ENCODE peak calls at places on chromosomes 3 and 15, in five cellular contexts. One of them, this sample, is unnamed.

GRCh38 chr3:42790714-42791229 is 13.5 kb downstream of the HIGD1A start:
- DNase-seq in fibroblast of pulmonary artery: no peak
- DNase-seq in psoas muscle: no peak
- DNase-seq in stomach: no peak
- DNase-seq in astrocyte of the spinal cord: no peak
- DNase-seq in this sample: no peak

GRCh38 chr3:10198761-10199688 is 34.3 kb downstream of the IRAK2 start:
- DNase-seq in fibroblast of pulmonary artery: peak
- DNase-seq in psoas muscle: no peak
- DNase-seq in stomach: peak
- DNase-seq in astrocyte of the spinal cord: peak
- DNase-seq in this sample: peak

GRCh38 chr15:38564557-38565286 is at the start of gene RASGRP1:
- DNase-seq in fibroblast of pulmonary artery: peak
- DNase-seq in psoas muscle: peak
- DNase-seq in stomach: peak
- DNase-seq in astrocyte of the spinal cord: peak
- DNase-seq in this sample: peak

GRCh38 chr3:42403737-42404136 is 6.7 kb downstream of the LYZL4 start:
- DNase-seq in fibroblast of pulmonary artery: no peak
- DNase-seq in psoas muscle: no peak
- DNase-seq in stomach: no peak
- DNase-seq in astrocyte of the spinal cord: no peak
- DNase-seq in this sample: no peak

GRCh38 chr3:161150001-161150525 is 44.9 kb upstream of the B3GALNT1 start:
- DNase-seq in fibroblast of pulmonary artery: no peak
- DNase-seq in psoas muscle: no peak
- DNase-seq in stomach: no peak
- DNase-seq in astrocyte of the spinal cord: peak
- DNase-seq in this sample: no peak

GRCh38 chr3:140467104-140467577 is 210.7 kb upstream of the TRIM42 start:
- DNase-seq in fibroblast of pulmonary artery: no peak
- DNase-seq in psoas muscle: no peak
- DNase-seq in stomach: no peak
- DNase-seq in astrocyte of the spinal cord: peak
- DNase-seq in this sample: no peak

GRCh38 chr3:10581251-10581650 is 75.9 kb upstream of the ATP2B2 start:
- DNase-seq in fibroblast of pulmonary artery: no peak
- DNase-seq in psoas muscle: no peak
- DNase-seq in stomach: no peak
- DNase-seq in astrocyte of the spinal cord: peak
- DNase-seq in this sample: peak

GRCh38 chr3:58203541-58203940 is 7.2 kb downstream of the DNASE1L3 start:
- DNase-seq in fibroblast of pulmonary artery: no peak
- DNase-seq in psoas muscle: no peak
- DNase-seq in stomach: no peak
- DNase-seq in astrocyte of the spinal cord: no peak
- DNase-seq in this sample: no peak

GRCh38 chr15:51203797-51204196 is 109.1 kb upstream of the TNFAIP8L3 start:
- DNase-seq in fibroblast of pulmonary artery: peak
- DNase-seq in psoas muscle: no peak
- DNase-seq in stomach: no peak
- DNase-seq in astrocyte of the spinal cord: peak
- DNase-seq in this sample: peak

GRCh38 chr3:149589332-149589731 is 68.5 kb downstream of the WWTR1 start:
- DNase-seq in fibroblast of pulmonary artery: peak
- DNase-seq in psoas muscle: no peak
- DNase-seq in stomach: no peak
- DNase-seq in astrocyte of the spinal cord: peak
- DNase-seq in this sample: peak

GRCh38 chr3:126399348-126399730 is 4.6 kb downstream of the CFAP100 start:
- DNase-seq in fibroblast of pulmonary artery: no peak
- DNase-seq in psoas muscle: no peak
- DNase-seq in stomach: no peak
- DNase-seq in astrocyte of the spinal cord: no peak
- DNase-seq in this sample: no peak

GRCh38 chr15:40314723-40315276 is 7.1 kb upstream of the PLCB2 start:
- DNase-seq in fibroblast of pulmonary artery: peak
- DNase-seq in psoas muscle: no peak
- DNase-seq in stomach: no peak
- DNase-seq in astrocyte of the spinal cord: no peak
- DNase-seq in this sample: peak

GRCh38 chr3:134699141-134699711 is 48.4 kb upstream of the KY start:
- DNase-seq in fibroblast of pulmonary artery: no peak
- DNase-seq in psoas muscle: no peak
- DNase-seq in stomach: no peak
- DNase-seq in astrocyte of the spinal cord: no peak
- DNase-seq in this sample: no peak

GRCh38 chr3:179321585-179322322 is 1.1 kb upstream of the ZNF639 start:
- DNase-seq in fibroblast of pulmonary artery: peak
- DNase-seq in psoas muscle: no peak
- DNase-seq in stomach: no peak
- DNase-seq in astrocyte of the spinal cord: peak
- DNase-seq in this sample: peak

GRCh38 chr3:177451940-177452484 is 254.7 kb upstream of the TBL1XR1 start:
- DNase-seq in fibroblast of pulmonary artery: peak
- DNase-seq in psoas muscle: no peak
- DNase-seq in stomach: no peak
- DNase-seq in astrocyte of the spinal cord: peak
- DNase-seq in this sample: peak

GRCh38 chr3:23324745-23325144 is 121.6 kb downstream of the UBE2E2 start:
- DNase-seq in fibroblast of pulmonary artery: peak
- DNase-seq in psoas muscle: no peak
- DNase-seq in stomach: no peak
- DNase-seq in astrocyte of the spinal cord: peak
- DNase-seq in this sample: peak

GRCh38 chr3:3027976-3028567 is 82.1 kb downstream of the IL5RA start:
- DNase-seq in fibroblast of pulmonary artery: no peak
- DNase-seq in psoas muscle: no peak
- DNase-seq in stomach: no peak
- DNase-seq in astrocyte of the spinal cord: no peak
- DNase-seq in this sample: no peak

GRCh38 chr15:86229966-86230365 is 150.3 kb downstream of the AGBL1 start:
- DNase-seq in fibroblast of pulmonary artery: no peak
- DNase-seq in psoas muscle: no peak
- DNase-seq in stomach: no peak
- DNase-seq in astrocyte of the spinal cord: no peak
- DNase-seq in this sample: no peak

GRCh38 chr3:141246224-141246957 is 14.8 kb downstream of the PXYLP1 start:
- DNase-seq in fibroblast of pulmonary artery: no peak
- DNase-seq in psoas muscle: no peak
- DNase-seq in stomach: no peak
- DNase-seq in astrocyte of the spinal cord: no peak
- DNase-seq in this sample: no peak

GRCh38 chr3:150210461-150211110 is 197.5 kb upstream of the TSC22D2 start:
- DNase-seq in fibroblast of pulmonary artery: no peak
- DNase-seq in psoas muscle: no peak
- DNase-seq in stomach: no peak
- DNase-seq in astrocyte of the spinal cord: no peak
- DNase-seq in this sample: no peak

GRCh38 chr15:96330064-96330449 is 443 bp upstream of the NR2F2 start:
- DNase-seq in fibroblast of pulmonary artery: peak
- DNase-seq in psoas muscle: no peak
- DNase-seq in stomach: no peak
- DNase-seq in astrocyte of the spinal cord: peak
- DNase-seq in this sample: peak

GRCh38 chr3:12194209-12194608 is 35.5 kb upstream of the TIMP4 start:
- DNase-seq in fibroblast of pulmonary artery: peak
- DNase-seq in psoas muscle: no peak
- DNase-seq in stomach: no peak
- DNase-seq in astrocyte of the spinal cord: peak
- DNase-seq in this sample: peak

GRCh38 chr3:134600166-134600670 is 50.6 kb downstream of the KY start:
- DNase-seq in fibroblast of pulmonary artery: peak
- DNase-seq in psoas muscle: no peak
- DNase-seq in stomach: no peak
- DNase-seq in astrocyte of the spinal cord: peak
- DNase-seq in this sample: peak

GRCh38 chr15:91268510-91268909 is 168.5 kb downstream of the SV2B start:
- DNase-seq in fibroblast of pulmonary artery: no peak
- DNase-seq in psoas muscle: no peak
- DNase-seq in stomach: no peak
- DNase-seq in astrocyte of the spinal cord: no peak
- DNase-seq in this sample: no peak

GRCh38 chr3:66468016-66468735 is 32.6 kb downstream of the LRIG1 start:
- DNase-seq in fibroblast of pulmonary artery: peak
- DNase-seq in psoas muscle: no peak
- DNase-seq in stomach: no peak
- DNase-seq in astrocyte of the spinal cord: peak
- DNase-seq in this sample: peak
- H3K4me3 ChIP-seq in fibroblast of pulmonary artery: no peak
- H3K4me3 ChIP-seq in psoas muscle: no peak
- H3K4me3 ChIP-seq in stomach: no peak
- H3K4me3 ChIP-seq in astrocyte of the spinal cord: no peak
- H3K4me3 ChIP-seq in this sample: peak

DNA sequence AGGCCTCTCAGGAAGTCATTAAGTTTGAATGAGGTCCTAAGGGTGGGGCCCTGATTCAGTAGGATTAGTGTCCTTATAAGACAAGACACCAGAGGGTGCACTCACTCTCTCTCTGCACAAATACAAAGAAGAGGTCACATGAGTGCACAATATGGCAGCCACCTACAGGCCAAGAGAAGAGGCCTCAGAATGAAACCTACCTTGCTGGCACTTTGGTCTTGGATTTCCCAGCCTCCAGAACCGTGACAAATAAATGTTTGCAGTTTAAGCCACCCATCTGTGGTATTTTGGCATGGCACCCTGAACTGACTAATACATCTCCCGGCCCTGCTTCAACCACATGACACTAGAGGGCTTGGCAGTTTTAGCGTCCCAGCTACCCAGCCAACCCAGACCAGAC is 73.9 kb upstream of the CHRNB4 start:
- DNase-seq in fibroblast of pulmonary artery: peak
- DNase-seq in psoas muscle: no peak
- DNase-seq in stomach: no peak
- DNase-seq in astrocyte of the spinal cord: no peak
- DNase-seq in this sample: no peak
- TF ChIP-seq CTCF in fibroblast of pulmonary artery: no peak
- TF ChIP-seq CTCF in psoas muscle: no peak
- TF ChIP-seq CTCF in stomach: no peak
- TF ChIP-seq CTCF in astrocyte of the spinal cord: no peak
- TF ChIP-seq CTCF in this sample: no peak

GRCh38 chr3:185153170-185153733 is 392 bp upstream of the C3orf70 start:
- DNase-seq in fibroblast of pulmonary artery: no peak
- DNase-seq in psoas muscle: peak
- DNase-seq in stomach: no peak
- DNase-seq in astrocyte of the spinal cord: peak
- DNase-seq in this sample: no peak
- H3K4me3 ChIP-seq in fibroblast of pulmonary artery: peak
- H3K4me3 ChIP-seq in psoas muscle: peak
- H3K4me3 ChIP-seq in stomach: peak
- H3K4me3 ChIP-seq in astrocyte of the spinal cord: peak
- H3K4me3 ChIP-seq in this sample: peak

DNA sequence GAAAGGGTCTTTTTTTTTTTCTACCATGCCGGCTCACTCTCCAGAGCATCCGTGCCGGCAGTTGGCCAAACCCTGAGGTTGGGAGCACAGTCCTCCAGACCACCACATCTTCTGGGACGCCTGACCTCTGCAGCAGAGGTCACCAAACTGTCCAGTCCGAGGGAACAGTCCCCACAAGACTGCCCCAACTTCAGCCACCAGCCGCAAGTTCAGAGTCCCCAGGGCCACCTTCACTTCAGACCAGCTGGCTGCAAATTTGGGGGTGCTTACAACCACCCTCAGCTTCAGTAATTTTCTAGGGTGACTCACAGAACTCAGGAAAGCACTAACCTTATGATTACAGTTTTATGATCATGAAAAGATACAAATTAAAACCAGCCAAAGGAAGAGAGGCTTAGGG is 28.9 kb downstream of the PLA2G4D start:
- DNase-seq in fibroblast of pulmonary artery: no peak
- DNase-seq in psoas muscle: no peak
- DNase-seq in stomach: no peak
- DNase-seq in astrocyte of the spinal cord: no peak
- DNase-seq in this sample: no peak
- TF ChIP-seq CTCF in fibroblast of pulmonary artery: no peak
- TF ChIP-seq CTCF in psoas muscle: no peak
- TF ChIP-seq CTCF in stomach: no peak
- TF ChIP-seq CTCF in astrocyte of the spinal cord: no peak
- TF ChIP-seq CTCF in this sample: no peak

GRCh38 chr15:81092559-81092902 is 41.5 kb upstream of the CFAP161 start:
- DNase-seq in fibroblast of pulmonary artery: no peak
- DNase-seq in psoas muscle: peak
- DNase-seq in stomach: no peak
- DNase-seq in astrocyte of the spinal cord: no peak
- DNase-seq in this sample: no peak
- H3K4me3 ChIP-seq in fibroblast of pulmonary artery: no peak
- H3K4me3 ChIP-seq in psoas muscle: peak
- H3K4me3 ChIP-seq in stomach: no peak
- H3K4me3 ChIP-seq in astrocyte of the spinal cord: no peak
- H3K4me3 ChIP-seq in this sample: peak

GRCh38 chr3:4334548-4334947 is 31.4 kb downstream of the SETMAR start:
- DNase-seq in fibroblast of pulmonary artery: no peak
- DNase-seq in psoas muscle: no peak
- DNase-seq in stomach: no peak
- DNase-seq in astrocyte of the spinal cord: no peak
- DNase-seq in this sample: no peak
- TF ChIP-seq CTCF in fibroblast of pulmonary artery: peak
- TF ChIP-seq CTCF in psoas muscle: no peak
- TF ChIP-seq CTCF in stomach: no peak
- TF ChIP-seq CTCF in astrocyte of the spinal cord: peak
- TF ChIP-seq CTCF in this sample: peak

DNA sequence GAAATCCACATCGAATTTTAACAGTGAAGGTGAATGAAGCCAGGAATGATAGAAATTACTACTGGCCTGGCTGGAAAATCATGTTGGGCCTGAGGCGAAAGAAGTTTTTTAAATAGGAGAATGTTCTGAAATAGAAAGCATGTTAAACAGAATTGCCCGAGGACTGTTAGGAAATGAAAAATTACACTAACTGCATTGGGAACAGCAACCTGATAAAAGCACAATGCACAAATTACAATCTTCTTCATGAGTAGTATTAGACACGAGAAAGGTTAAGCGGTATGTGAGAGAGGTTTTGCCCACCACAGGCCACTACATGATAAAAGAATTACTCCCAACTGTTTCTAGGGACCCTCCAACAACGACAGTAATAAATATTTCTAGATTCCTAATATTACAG is 18.9 kb downstream of the GBE1 start:
- DNase-seq in fibroblast of pulmonary artery: peak
- DNase-seq in psoas muscle: no peak
- DNase-seq in stomach: no peak
- DNase-seq in astrocyte of the spinal cord: no peak
- DNase-seq in this sample: no peak
- H3K4me3 ChIP-seq in fibroblast of pulmonary artery: no peak
- H3K4me3 ChIP-seq in psoas muscle: peak
- H3K4me3 ChIP-seq in stomach: no peak
- H3K4me3 ChIP-seq in astrocyte of the spinal cord: no peak
- H3K4me3 ChIP-seq in this sample: peak